ENCODE peak calls at places on chromosomes 7 and 10, in six cellular contexts. D is pancreas, J is Calu3, T is astrocyte of the spinal cord, C is IMR-90, R is prostate gland. H is an unnamed sample.
A peak's percentile ranks its signal among the peaks of the same experiment; 100 is the strongest.

GRCh38 chr7:37284805-37285211 is 163.9 kb downstream of the ELMO1 start:
- DNase-seq in R (no peak), C (no peak), D (no peak), T (no peak), J (peak; percentile 63), H (peak; percentile 52)

GRCh38 chr7:86708334-86708733 is 64.6 kb downstream of the GRM3 start:
- DNase-seq in D (no peak), C (no peak), R (no peak), T (no peak), J (no peak), H (no peak)

GRCh38 chr7:2017483-2017891 is 215.3 kb downstream of the MAD1L1 start:
- DNase-seq in D (peak; percentile 30), C (no peak), R (no peak), T (no peak), J (no peak), H (no peak)

GRCh38 chr10:71601273-71601672 is 118.3 kb downstream of the C10orf105 start:
- DNase-seq in J (no peak), R (no peak), D (no peak), T (no peak), C (no peak), H (no peak)

GRCh38 chr10:24495666-24496065 is 228.0 kb downstream of the ARHGAP21 start:
- DNase-seq in T (no peak), C (no peak), R (no peak), D (no peak), J (no peak), H (no peak)

GRCh38 chr10:21975378-21975990 is 28.0 kb downstream of the DNAJC1 start:
- DNase-seq in J (no peak), T (no peak), C (no peak), R (no peak), D (no peak), H (no peak)

GRCh38 chr7:143361552-143362125 is 874 bp downstream of the FAM131B start:
- DNase-seq in R (no peak), C (no peak), D (no peak), T (no peak), J (no peak), H (no peak)

GRCh38 chr10:44334621-44335184 is 50.2 kb downstream of the CXCL12 start:
- DNase-seq in J (no peak), R (no peak), T (peak; percentile 52), C (peak; percentile 89), D (no peak), H (no peak)

GRCh38 chr7:42053834-42054233 is 183.2 kb downstream of the GLI3 start:
- DNase-seq in C (peak; percentile 15), D (no peak), T (no peak), J (no peak), R (no peak), H (no peak)

GRCh38 chr10:120459185-120459584 is 2.2 kb downstream of the PLPP4 start:
- DNase-seq in T (peak; percentile 5), R (no peak), D (no peak), C (no peak), J (no peak), H (no peak)

GRCh38 chr10:11351801-11352200 is 259.6 kb downstream of the USP6NL start:
- DNase-seq in R (no peak), J (no peak), C (no peak), D (no peak), T (no peak), H (no peak)

GRCh38 chr7:138023618-138024333 is 21.9 kb upstream of the CREB3L2 start:
- DNase-seq in R (no peak), C (no peak), J (no peak), D (no peak), T (no peak), H (peak; percentile 55)

GRCh38 chr10:78516741-78517140 is 483.1 kb downstream of the RPS24 start:
- DNase-seq in J (no peak), D (no peak), T (no peak), C (no peak), R (no peak), H (no peak)

GRCh38 chr10:123666318-123667291 is at the start of gene GPR26:
- DNase-seq in D (no peak), T (no peak), C (no peak), R (no peak), J (no peak), H (no peak)

GRCh38 chr10:103791858-103792257 is 63.5 kb downstream of the SH3PXD2A start:
- DNase-seq in C (no peak), D (peak; percentile 35), R (no peak), T (no peak), J (no peak), H (no peak)

GRCh38 chr7:156969972-156970420 is 20.5 kb downstream of the NOM1 start:
- DNase-seq in R (peak; percentile 43), D (no peak), C (peak; percentile 9), T (peak; percentile 22), J (no peak), H (no peak)

GRCh38 chr7:75993689-75994387 is 557 bp downstream of the TMEM120A start:
- DNase-seq in J (peak; percentile 32), D (peak; percentile 87), R (no peak), C (peak; percentile 38), T (peak; percentile 58), H (peak; percentile 67)

GRCh38 chr7:36021367-36021766 is 131.7 kb upstream of the EEPD1 start:
- DNase-seq in J (peak; percentile 63), R (no peak), C (no peak), T (no peak), D (no peak), H (no peak)
- TF ChIP-seq CTCF in J (peak; percentile 79), R (no peak), C (peak; percentile 29), T (peak; percentile 45), D (no peak), H (peak; percentile 47)

GRCh38 chr7:24576171-24577052 is 3.2 kb downstream of the PALS2 start:
- DNase-seq in J (peak; percentile 56), R (peak; percentile 69), D (no peak), C (peak; percentile 77), T (peak; percentile 73), H (peak; percentile 40)
- TF ChIP-seq CTCF in J (peak; percentile 85), R (peak; percentile 44), D (peak; percentile 52), C (peak; percentile 74), T (peak; percentile 74), H (peak; percentile 70)

GRCh38 chr7:132424277-132424676 is 152.0 kb downstream of the PLXNA4 start:
- DNase-seq in J (no peak), R (no peak), T (no peak), D (no peak), C (no peak), H (no peak)

GRCh38 chr7:132425920-132426319 is 150.3 kb downstream of the PLXNA4 start:
- DNase-seq in D (no peak), T (no peak), J (no peak), C (no peak), R (no peak), H (no peak)

GRCh38 chr7:132424821-132425739 is 151.2 kb downstream of the PLXNA4 start:
- DNase-seq in T (no peak), J (no peak), D (no peak), C (no peak), R (no peak), H (no peak)

GRCh38 chr7:132422502-132423101 is 153.7 kb downstream of the PLXNA4 start:
- DNase-seq in T (peak; percentile 55), D (no peak), C (no peak), R (no peak), J (no peak), H (no peak)

GRCh38 chr7:132423594-132424200 is 152.6 kb downstream of the PLXNA4 start:
- DNase-seq in C (no peak), J (no peak), R (no peak), D (no peak), T (no peak), H (no peak)
- TF ChIP-seq CTCF in C (no peak), J (no peak), R (no peak), D (no peak), T (no peak), H (no peak)

GRCh38 chr10:35050556-35050955 is 39.6 kb downstream of the CUL2 start:
- DNase-seq in C (no peak), J (no peak), R (no peak), D (no peak), T (no peak), H (no peak)
- TF ChIP-seq CTCF in C (no peak), J (no peak), R (no peak), D (no peak), T (no peak), H (no peak)

DNA sequence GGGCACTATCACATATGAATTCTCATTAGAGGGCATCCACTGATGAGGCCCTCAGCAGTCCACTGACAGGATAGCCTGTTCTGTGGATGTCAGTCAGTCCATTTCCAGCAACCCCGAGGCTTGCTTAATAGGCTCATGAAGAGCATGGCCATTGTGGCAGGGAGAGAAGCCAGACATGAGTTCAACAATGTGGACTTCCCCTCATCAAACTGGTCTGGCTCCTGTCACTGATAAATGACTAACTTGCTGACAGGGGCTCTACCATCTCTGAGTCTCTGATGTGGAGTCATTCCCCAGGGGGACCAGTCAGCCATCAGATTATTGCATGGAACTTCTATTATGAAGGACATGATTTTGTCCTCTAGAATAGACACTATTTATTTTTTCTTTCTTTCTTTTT is 19.8 kb upstream of the TRIL start:
- DNase-seq in J (no peak), D (no peak), T (no peak), R (no peak), C (no peak), H (no peak)
- TF ChIP-seq CTCF in J (no peak), D (no peak), T (no peak), R (no peak), C (no peak), H (no peak)

H was measured in GM10248.